ENCODE peak calls at places on chromosome 6, in ten cellular contexts. A is myocyte; H is AG08395; M is PC-9; S is NAMALWA; Q is non-pigmented ciliary epithelial cell; I is activated CD8-positive, alpha-beta memory T cell treated with anti-CD3 and anti-CD28 coated beads for 24 hours; G is activated gamma-delta T cell treated with Interleukin-2 at 50 U/mL for 16 hours; V is left cardiac atrium; P is activated T-helper 1 cell treated with anti-CD3 and anti-CD28 coated beads, Interleukin-12 subunit alpha, Interleukin-12 subunit beta, Interleukin-2, Interleukin-4 antibody, amounts not matched to agents 30 ng/mL and 10 ng/mL and 1 ng/mL, durations not matched to agents 14 hours and 24 hours and 36 hours. W is an unnamed sample.
A peak's percentile ranks its signal among the peaks of the same experiment; 100 is the strongest.

GRCh38 chr6:151240036-151240685 is 394 bp downstream of the AKAP12 start:
- DNase-seq in M (peak; percentile 45), S (no peak), G (no peak), I (peak; percentile 61), H (peak; percentile 79), P (no peak), Q (no peak), A (peak; percentile 71), V (peak; percentile 85), W (no peak)

GRCh38 chr6:69801711-69802110 is 4.9 kb upstream of the LMBRD1 start:
- DNase-seq in Q (no peak), P (no peak), S (no peak), I (no peak), H (no peak), V (no peak), M (no peak), A (no peak), G (no peak), W (no peak)

GRCh38 chr6:166006593-166007301 is 160.9 kb downstream of the TBXT start:
- DNase-seq in M (no peak), P (no peak), S (no peak), A (no peak), I (no peak), Q (no peak), V (no peak), G (no peak), H (peak; percentile 42), W (no peak)

GRCh38 chr6:22251331-22251730 is 45.5 kb downstream of the PRL start:
- DNase-seq in I (no peak), H (peak; percentile 48), G (no peak), Q (peak; percentile 49), S (no peak), M (no peak), P (no peak), A (peak; percentile 41), V (no peak), W (no peak)

GRCh38 chr6:3884007-3884745 is 35.0 kb downstream of the FAM50B start:
- DNase-seq in S (no peak), A (peak; percentile 80), M (peak; percentile 49), H (peak; percentile 62), G (no peak), P (no peak), I (no peak), V (no peak), Q (no peak), W (no peak)

GRCh38 chr6:167691566-167692312 is 135.0 kb upstream of the AFDN start:
- DNase-seq in Q (no peak), A (no peak), P (no peak), G (no peak), V (no peak), M (no peak), S (no peak), H (no peak), I (no peak), W (no peak)

GRCh38 chr6:33746651-33747100 is at the start of gene IP6K3:
- DNase-seq in V (peak; percentile 58), S (no peak), P (no peak), A (peak; percentile 97), M (no peak), G (no peak), H (no peak), Q (no peak), I (no peak), W (no peak)

GRCh38 chr6:159577564-159577963 is 115.5 kb downstream of the SOD2 start:
- DNase-seq in V (no peak), H (no peak), P (no peak), M (no peak), S (no peak), I (no peak), A (peak; percentile 33), Q (no peak), G (no peak), W (no peak)

GRCh38 chr6:42211726-42212125 is 5.9 kb downstream of the MRPS10 start:
- DNase-seq in S (no peak), P (no peak), I (no peak), M (no peak), G (no peak), H (no peak), A (no peak), V (no peak), Q (no peak), W (no peak)

GRCh38 chr6:13474360-13474759 is 13.0 kb downstream of the GFOD1 start:
- DNase-seq in H (no peak), M (no peak), Q (no peak), P (no peak), S (no peak), A (no peak), I (no peak), V (no peak), G (no peak), W (no peak)

GRCh38 chr6:87660226-87660886 is 41.7 kb downstream of the AKIRIN2 start:
- DNase-seq in V (no peak), Q (no peak), A (peak; percentile 85), S (no peak), M (no peak), I (no peak), H (peak; percentile 76), G (no peak), P (no peak), W (peak; percentile 34)

GRCh38 chr6:42071881-42072583 is 21.7 kb downstream of the TAF8 start:
- DNase-seq in Q (no peak), P (no peak), S (no peak), I (no peak), A (no peak), H (no peak), M (no peak), V (no peak), G (no peak), W (no peak)

W was measured in NB4.